ENCODE peak calls at places on chromosomes 3 and 15, in six cellular contexts. V is left lung, R is heart left ventricle, P is GM23248, U is cardiac muscle cell, Z is sigmoid colon. E is an unnamed sample. For H3K9me3 and H3K36me3, the result is how much of the 10 kb centered on the place peaks cover.

GRCh38 chr3:130850044-130850797 is 43.7 kb upstream of the ATP2C1 start:
- DNase-seq in V (peak), R (peak), P (peak), U (peak), Z (no peak), E (no peak)

GRCh38 chr3:177479630-177480029 is 282.3 kb upstream of the TBL1XR1 start:
- DNase-seq in V (no peak), R (no peak), P (no peak), U (no peak), Z (no peak), E (no peak)

GRCh38 chr15:71314956-71315537 is 199.8 kb downstream of the THSD4 start:
- DNase-seq in V (no peak), R (no peak), P (no peak), U (no peak), Z (no peak), E (no peak)

GRCh38 chr3:38165722-38166387 is 518 bp downstream of the OXSR1 start:
- DNase-seq in V (peak), R (peak), P (peak), U (no peak), Z (peak), E (no peak)

GRCh38 chr3:32469151-32469874 is 33.3 kb downstream of the CMTM6 start:
- DNase-seq in V (no peak), R (no peak), P (peak), U (no peak), Z (no peak), E (no peak)

GRCh38 chr3:127953636-127954035 is 38.6 kb downstream of the KBTBD12 start:
- DNase-seq in V (no peak), R (no peak), P (peak), U (peak), Z (no peak), E (no peak)

GRCh38 chr3:58628823-58629562 is 37.6 kb downstream of the FAM3D start:
- DNase-seq in V (no peak), R (peak), P (peak), U (peak), Z (no peak), E (no peak)

GRCh38 chr3:141793476-141794260 is 30.5 kb downstream of the GRK7 start:
- DNase-seq in V (no peak), R (no peak), P (no peak), U (no peak), Z (no peak), E (no peak)

GRCh38 chr3:171873561-171873960 is 30.4 kb downstream of the TMEM212 start:
- DNase-seq in V (no peak), R (no peak), P (peak), U (peak), Z (no peak), E (no peak)

GRCh38 chr3:172980849-172981248 is 160.2 kb downstream of the SPATA16 start:
- DNase-seq in V (no peak), R (no peak), P (peak), U (peak), Z (no peak), E (no peak)

GRCh38 chr3:71753716-71754609 is at the start of gene GPR27:
- DNase-seq in V (no peak), R (peak), P (peak), U (peak), Z (no peak), E (no peak)

GRCh38 chr3:190516416-190516815 is 2.5 kb downstream of the IL1RAP start:
- DNase-seq in V (no peak), R (no peak), P (no peak), U (no peak), Z (no peak), E (no peak)
- H3K27ac ChIP-seq in V (no peak), R (no peak), P (no peak), U (no peak), Z (no peak), E (no peak)

GRCh38 chr15:25179673-25180511 is 225.1 kb downstream of the SNRPN start:
- DNase-seq in V (peak), R (no peak), P (no peak), U (no peak), Z (peak), E (no peak)
- H3K9me3 ChIP-seq in V (under half), R (under half), P (under half), U (under half), Z (under half), E (under half)

GRCh38 chr3:112360574-112360973 is 27.6 kb downstream of the CD200 start:
- DNase-seq in V (no peak), R (no peak), P (peak), U (peak), Z (no peak), E (peak)
- H3K36me3 ChIP-seq in V (under half), R (under half), P (under half), U (under half), Z (under half), E (under half)

DNA sequence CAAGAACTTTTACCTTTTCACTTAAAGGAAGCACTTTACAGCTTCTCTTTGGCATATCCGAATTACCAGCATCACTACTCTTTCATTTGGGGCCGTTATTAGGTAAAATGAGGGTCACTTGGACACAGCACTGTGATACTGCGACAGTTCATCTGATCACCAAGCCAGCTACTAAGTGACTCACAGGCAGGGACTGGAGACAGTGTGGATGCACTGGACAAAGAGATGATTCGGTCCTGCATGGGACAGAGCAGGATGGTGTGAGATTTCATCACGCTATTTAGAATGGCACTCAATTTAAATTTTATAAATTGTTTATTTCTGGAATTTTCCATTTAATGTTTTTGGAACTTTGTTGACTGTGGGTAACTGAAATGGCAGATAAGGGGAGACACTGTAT is 166.9 kb upstream of the IL12A start:
- DNase-seq in V (no peak), R (no peak), P (peak), U (no peak), Z (no peak), E (no peak)
- H3K27ac ChIP-seq in V (no peak), R (no peak), P (no peak), U (no peak), Z (no peak), E (no peak)

DNA sequence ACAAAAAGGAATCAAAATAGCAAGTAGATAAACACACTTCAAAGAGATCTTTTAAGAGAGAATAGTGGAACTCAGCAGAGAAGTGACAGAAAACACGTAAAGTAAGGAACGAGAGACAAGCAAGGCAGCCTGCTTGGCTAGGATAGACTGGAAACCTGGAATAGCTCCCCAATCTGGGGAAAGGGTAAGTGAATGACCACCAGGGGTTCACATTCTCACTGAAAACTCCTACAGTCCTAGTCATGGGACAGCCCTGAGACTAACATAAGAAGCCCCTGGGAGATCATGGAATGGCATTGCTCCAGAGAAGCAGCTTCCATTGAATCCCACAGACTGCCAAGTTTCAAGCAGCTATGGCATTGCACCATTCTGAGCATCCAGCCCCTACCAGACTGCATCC is 363.6 kb upstream of the ARPP21 start:
- DNase-seq in V (no peak), R (no peak), P (no peak), U (no peak), Z (no peak), E (no peak)
- H3K9me3 ChIP-seq in V (under half), R (under half), P (under half), U (under half), Z (under half), E (under half)